ENCODE peak calls at places on chromosomes 11 and 22, in seven cellular contexts. C, V, F, Y, S, M and B are unnamed samples.

GRCh38 chr11:31816467-31817053 is 5.4 kb upstream of the PAX6 start:
- DNase-seq in C (no peak), V (no peak), F (no peak), Y (no peak), S (no peak), M (no peak), B (no peak)

GRCh38 chr11:119855066-119855465 is 126.1 kb upstream of the NECTIN1 start:
- DNase-seq in C (no peak), V (no peak), F (no peak), Y (no peak), S (no peak), M (no peak), B (no peak)

GRCh38 chr11:75147191-75147874 is 3.6 kb upstream of the SLCO2B1 start:
- DNase-seq in C (no peak), V (no peak), F (no peak), Y (no peak), S (no peak), M (no peak), B (no peak)

GRCh38 chr11:106399075-106399500 is 321.6 kb downstream of the AASDHPPT start:
- DNase-seq in C (no peak), V (no peak), F (no peak), Y (peak; percentile 98), S (no peak), M (peak; percentile 98), B (no peak)

GRCh38 chr11:134025086-134025437 is 43.8 kb upstream of the JAM3 start:
- DNase-seq in C (no peak), V (no peak), F (no peak), Y (no peak), S (no peak), M (no peak), B (no peak)

GRCh38 chr11:126355324-126355925 is at the start of gene ST3GAL4:
- DNase-seq in C (peak; percentile 89), V (peak; percentile 56), F (no peak), Y (no peak), S (peak; percentile 74), M (peak; percentile 45), B (peak; percentile 72)

GRCh38 chr11:7576671-7577225 is 62.9 kb downstream of the PPFIBP2 start:
- DNase-seq in C (no peak), V (no peak), F (no peak), Y (no peak), S (no peak), M (no peak), B (no peak)

GRCh38 chr22:36736701-36737320 is 33.3 kb upstream of the CACNG2 start:
- DNase-seq in C (peak; percentile 38), V (no peak), F (no peak), Y (no peak), S (no peak), M (no peak), B (no peak)

GRCh38 chr11:27085605-27086004 is 45.0 kb downstream of the BBOX1 start:
- DNase-seq in C (no peak), V (no peak), F (no peak), Y (no peak), S (no peak), M (no peak), B (no peak)

GRCh38 chr11:1939006-1939626 is 8.0 kb upstream of the MRPL23 start:
- DNase-seq in C (peak; percentile 34), V (no peak), F (no peak), Y (no peak), S (no peak), M (no peak), B (no peak)

GRCh38 chr11:76787911-76788596 is 4.9 kb downstream of the TSKU start:
- DNase-seq in C (peak; percentile 57), V (no peak), F (no peak), Y (no peak), S (no peak), M (no peak), B (no peak)

GRCh38 chr11:118608268-118609214 is 1.1 kb downstream of the PHLDB1 start:
- DNase-seq in C (no peak), V (no peak), F (no peak), Y (no peak), S (peak; percentile 82), M (peak; percentile 77), B (no peak)